ENCODE peak calls at places on chromosomes 12 and 14, in four cellular contexts. T is H9, H is IMR-90, G is H1. S is an unnamed sample.

GRCh38 chr12:16175893-16176292 is 101.6 kb downstream of the SLC15A5 start:
- DNase-seq in T (no peak), H (no peak), G (no peak), S (no peak)

GRCh38 chr14:67187826-67188225 is 1.4 kb upstream of the GARIN2 start:
- DNase-seq in T (no peak), H (peak), G (no peak), S (no peak)

GRCh38 chr14:101365329-101366158 is 195.8 kb upstream of the DIO3 start:
- DNase-seq in T (no peak), H (no peak), G (no peak), S (peak)

GRCh38 chr12:16606201-16606849 is 363 bp upstream of the LMO3 start:
- DNase-seq in T (peak), H (peak), G (peak), S (peak)

GRCh38 chr12:46523863-46524770 is 151.5 kb upstream of the SLC38A2 start:
- DNase-seq in T (no peak), H (peak), G (no peak), S (no peak)

GRCh38 chr12:120013659-120014380 is 24.8 kb downstream of the BICDL1 start:
- DNase-seq in T (no peak), H (no peak), G (no peak), S (peak)

GRCh38 chr14:80188571-80188970 is 22.7 kb downstream of the DIO2 start:
- DNase-seq in T (no peak), H (no peak), G (no peak), S (peak)

GRCh38 chr12:113552760-113553159 is 81.1 kb upstream of the LHX5 start:
- DNase-seq in T (no peak), H (no peak), G (no peak), S (no peak)

GRCh38 chr12:44654641-44655625 is 221.2 kb downstream of the NELL2 start:
- DNase-seq in T (no peak), H (no peak), G (peak), S (peak)

GRCh38 chr14:20417250-20418186 is 4.2 kb upstream of the TEP1 start:
- DNase-seq in T (no peak), H (no peak), G (no peak), S (no peak)

GRCh38 chr14:20412876-20413784 is at the start of gene TEP1:
- DNase-seq in T (peak), H (peak), G (peak), S (peak)

GRCh38 chr14:20418501-20418909 is 5.2 kb upstream of the TEP1 start:
- DNase-seq in T (no peak), H (no peak), G (no peak), S (no peak)

GRCh38 chr14:20413785-20414117 is 450 bp upstream of the TEP1 start:
- DNase-seq in T (no peak), H (no peak), G (no peak), S (peak)

DNA sequence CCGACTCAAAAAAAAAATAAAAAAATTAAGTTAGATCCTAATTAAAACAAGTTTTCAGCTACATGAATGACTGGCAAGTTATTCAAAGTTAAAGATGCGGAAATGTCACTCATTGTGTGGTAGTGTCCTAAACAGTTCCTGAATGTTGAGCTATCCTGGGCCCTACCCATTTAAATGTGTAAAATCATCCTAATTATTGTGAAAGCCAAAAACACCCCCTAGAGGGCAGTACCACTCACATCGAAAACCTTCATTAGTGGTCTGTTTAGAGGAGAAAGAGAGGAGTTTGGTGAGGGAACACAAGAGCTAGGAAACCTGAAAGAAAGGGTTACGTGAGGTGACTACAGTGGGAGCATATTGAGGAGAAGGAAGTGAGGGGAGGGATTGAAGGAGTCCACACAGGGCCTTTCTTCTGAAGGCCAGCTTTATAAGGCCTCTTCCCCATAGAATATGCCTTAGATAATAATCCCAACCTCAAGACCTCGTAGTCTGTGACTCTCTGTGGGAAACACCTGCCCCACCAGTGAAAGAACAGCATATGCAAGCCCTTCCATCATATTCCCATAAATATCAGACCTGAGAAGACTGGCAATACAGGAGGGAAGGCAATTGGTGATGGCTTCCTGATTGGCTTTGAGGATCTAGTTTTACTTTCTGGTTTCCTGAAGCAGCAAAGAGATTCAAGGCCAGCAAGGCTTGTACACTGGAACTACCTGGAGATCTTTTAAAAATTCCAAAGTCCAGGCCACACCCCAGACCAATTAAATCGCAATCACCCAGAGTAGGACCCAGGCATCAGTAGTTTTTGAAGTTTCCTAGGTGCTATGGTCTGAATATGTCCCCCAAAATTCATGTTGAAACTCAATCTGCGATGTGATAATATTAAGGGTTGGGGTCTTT is 2.7 kb upstream of the TEP1 start:
- DNase-seq in T (no peak), H (peak), G (no peak), S (peak)
- H4K8ac ChIP-seq in T (no peak), H (no peak), G (no peak), S (no peak)

GRCh38 chr12:96069511-96070231 is 34.3 kb upstream of the LTA4H start:
- DNase-seq in T (no peak), H (no peak), G (no peak), S (no peak)

GRCh38 chr12:96075560-96075959 is 40.2 kb upstream of the LTA4H start:
- DNase-seq in T (no peak), H (no peak), G (no peak), S (no peak)

GRCh38 chr12:96070670-96071279 is 35.4 kb upstream of the LTA4H start:
- DNase-seq in T (peak), H (no peak), G (peak), S (peak)

GRCh38 chr12:96077081-96077480 is 41.7 kb upstream of the LTA4H start:
- DNase-seq in T (peak), H (no peak), G (no peak), S (peak)

DNA sequence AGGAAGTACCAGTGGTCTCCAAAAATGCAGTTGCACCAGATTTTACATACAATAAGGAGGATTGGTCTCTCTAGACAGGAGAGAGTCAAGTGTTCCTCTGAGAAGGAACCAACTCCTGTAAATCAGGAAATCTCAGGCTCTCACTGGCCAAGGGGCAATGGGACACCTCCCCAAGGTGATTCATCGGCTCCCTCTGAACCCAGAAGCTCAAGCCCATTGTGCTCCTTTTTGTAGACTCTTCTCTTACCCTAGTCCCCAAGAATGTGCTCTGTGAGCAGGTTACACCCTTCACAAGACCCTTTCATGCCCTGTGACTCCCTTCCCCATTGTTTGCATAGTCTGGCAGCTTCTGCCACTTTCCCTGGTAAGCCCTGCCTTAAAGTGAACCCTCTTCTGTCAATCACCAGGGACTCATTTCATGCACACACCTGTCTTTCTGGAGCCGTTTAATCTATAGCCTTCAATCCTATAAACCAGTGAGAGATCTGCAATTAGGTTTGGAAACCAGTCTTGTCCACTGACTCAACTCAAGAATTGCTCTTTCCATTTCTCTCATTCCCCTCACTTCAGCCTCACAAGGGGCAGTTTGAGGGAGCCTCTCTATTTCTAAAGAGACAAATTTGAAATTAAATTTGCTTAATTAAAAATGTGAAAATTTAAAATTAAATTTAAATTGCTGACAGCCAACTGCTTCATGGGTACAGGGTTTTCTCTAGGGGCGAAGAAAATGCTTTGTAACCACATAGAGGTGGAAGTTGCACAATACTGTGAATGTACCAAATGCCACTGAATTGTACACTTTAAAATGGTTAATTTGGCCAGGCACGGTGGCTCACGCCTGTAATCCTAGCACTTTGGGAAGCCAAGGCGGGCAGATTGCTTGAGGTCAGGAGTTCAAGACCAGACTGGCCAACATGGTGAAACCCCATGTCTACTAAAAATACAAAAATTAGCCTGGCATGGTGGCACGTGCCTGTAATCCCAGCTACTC is 38.3 kb upstream of the LTA4H start:
- DNase-seq in T (no peak), H (no peak), G (no peak), S (peak)
- H4K5ac ChIP-seq in T (no peak), H (no peak), G (no peak), S (no peak)

GRCh38 chr14:105226198-105226597 is 22.1 kb upstream of the BTBD6 start:
- DNase-seq in T (no peak), H (no peak), G (no peak), S (no peak)

GRCh38 chr14:105229099-105229655 is 19.2 kb upstream of the BTBD6 start:
- DNase-seq in T (no peak), H (no peak), G (no peak), S (no peak)

GRCh38 chr14:105224845-105225585 is 23.3 kb upstream of the BTBD6 start:
- DNase-seq in T (no peak), H (no peak), G (no peak), S (no peak)

GRCh38 chr14:105227346-105227745 is 21.0 kb upstream of the BTBD6 start:
- DNase-seq in T (no peak), H (no peak), G (no peak), S (no peak)

GRCh38 chr14:105228562-105228961 is 19.8 kb upstream of the BTBD6 start:
- DNase-seq in T (no peak), H (no peak), G (no peak), S (no peak)
- H3K4ac ChIP-seq in T (no peak), H (no peak), G (no peak), S (no peak)

GRCh38 chr12:109462868-109463692 is 14.0 kb downstream of the KCTD10 start:
- DNase-seq in T (peak), H (peak), G (no peak), S (peak)
- H4K8ac ChIP-seq in T (no peak), H (peak), G (no peak), S (no peak)

GRCh38 chr12:18496156-18496555 is 234.8 kb downstream of the PIK3C2G start:
- DNase-seq in T (no peak), H (no peak), G (no peak), S (no peak)
- H4K5ac ChIP-seq in T (no peak), H (no peak), G (no peak), S (no peak)

S was measured in mesendoderm.